ENCODE peak calls at places on chromosome 18, in six cellular contexts. One of them, this sample, is unnamed.
A peak's percentile ranks its signal among the peaks of the same experiment; 100 is the strongest.

GRCh38 chr18:60322591-60322990 is 50.0 kb downstream of the MC4R start:
- DNase-seq in SIG-M5: no peak
- DNase-seq in endothelial cell: no peak
- DNase-seq in hippocampal formation: no peak
- DNase-seq in A549: no peak
- DNase-seq in activated CD4-positive, alpha-beta T cell treated with anti-CD3 and anti-CD28 coated beads, Interleukin-2, amount 50 U/mL, for 24 hours: no peak
- DNase-seq in this sample: no peak

GRCh38 chr18:48860276-48861180 is 90.2 kb downstream of the SMAD7 start:
- DNase-seq in SIG-M5: no peak
- DNase-seq in endothelial cell: no peak
- DNase-seq in hippocampal formation: no peak
- DNase-seq in A549: no peak
- DNase-seq in activated CD4-positive, alpha-beta T cell treated with anti-CD3 and anti-CD28 coated beads, Interleukin-2, amount 50 U/mL, for 24 hours: no peak
- DNase-seq in this sample: no peak

GRCh38 chr18:26777316-26778053 is 88.0 kb downstream of the AQP4 start:
- DNase-seq in SIG-M5: no peak
- DNase-seq in endothelial cell: no peak
- DNase-seq in hippocampal formation: no peak
- DNase-seq in A549: no peak
- DNase-seq in activated CD4-positive, alpha-beta T cell treated with anti-CD3 and anti-CD28 coated beads, Interleukin-2, amount 50 U/mL, for 24 hours: no peak
- DNase-seq in this sample: no peak

GRCh38 chr18:36412778-36413177 is 115.3 kb downstream of the FHOD3 start:
- DNase-seq in SIG-M5: no peak
- DNase-seq in endothelial cell: peak; percentile 42
- DNase-seq in hippocampal formation: no peak
- DNase-seq in A549: peak; percentile 40
- DNase-seq in activated CD4-positive, alpha-beta T cell treated with anti-CD3 and anti-CD28 coated beads, Interleukin-2, amount 50 U/mL, for 24 hours: no peak
- DNase-seq in this sample: peak; percentile 29

GRCh38 chr18:58202406-58202730 is 158.3 kb downstream of the NEDD4L start:
- DNase-seq in SIG-M5: no peak
- DNase-seq in endothelial cell: no peak
- DNase-seq in hippocampal formation: no peak
- DNase-seq in A549: no peak
- DNase-seq in activated CD4-positive, alpha-beta T cell treated with anti-CD3 and anti-CD28 coated beads, Interleukin-2, amount 50 U/mL, for 24 hours: no peak
- DNase-seq in this sample: no peak

GRCh38 chr18:1048048-1048447 is 143.4 kb downstream of the ADCYAP1 start:
- DNase-seq in SIG-M5: no peak
- DNase-seq in endothelial cell: no peak
- DNase-seq in hippocampal formation: no peak
- DNase-seq in A549: no peak
- DNase-seq in activated CD4-positive, alpha-beta T cell treated with anti-CD3 and anti-CD28 coated beads, Interleukin-2, amount 50 U/mL, for 24 hours: no peak
- DNase-seq in this sample: no peak

GRCh38 chr18:57807336-57808117 is 4.4 kb upstream of the ATP8B1 start:
- DNase-seq in SIG-M5: no peak
- DNase-seq in endothelial cell: no peak
- DNase-seq in hippocampal formation: no peak
- DNase-seq in A549: no peak
- DNase-seq in activated CD4-positive, alpha-beta T cell treated with anti-CD3 and anti-CD28 coated beads, Interleukin-2, amount 50 U/mL, for 24 hours: no peak
- DNase-seq in this sample: no peak

GRCh38 chr18:8051388-8051787 is 484.3 kb downstream of the PTPRM start:
- DNase-seq in SIG-M5: no peak
- DNase-seq in endothelial cell: no peak
- DNase-seq in hippocampal formation: no peak
- DNase-seq in A549: no peak
- DNase-seq in activated CD4-positive, alpha-beta T cell treated with anti-CD3 and anti-CD28 coated beads, Interleukin-2, amount 50 U/mL, for 24 hours: no peak
- DNase-seq in this sample: no peak

GRCh38 chr18:59461171-59461570 is 102.1 kb upstream of the LMAN1 start:
- DNase-seq in SIG-M5: no peak
- DNase-seq in endothelial cell: no peak
- DNase-seq in hippocampal formation: no peak
- DNase-seq in A549: no peak
- DNase-seq in activated CD4-positive, alpha-beta T cell treated with anti-CD3 and anti-CD28 coated beads, Interleukin-2, amount 50 U/mL, for 24 hours: no peak
- DNase-seq in this sample: no peak

GRCh38 chr18:39870586-39870985 is 2084.4 kb upstream of the PIK3C3 start:
- DNase-seq in SIG-M5: no peak
- DNase-seq in endothelial cell: no peak
- DNase-seq in hippocampal formation: no peak
- DNase-seq in A549: no peak
- DNase-seq in activated CD4-positive, alpha-beta T cell treated with anti-CD3 and anti-CD28 coated beads, Interleukin-2, amount 50 U/mL, for 24 hours: no peak
- DNase-seq in this sample: no peak

GRCh38 chr18:62996552-62996951 is 281.2 kb downstream of the PHLPP1 start:
- DNase-seq in SIG-M5: no peak
- DNase-seq in endothelial cell: no peak
- DNase-seq in hippocampal formation: no peak
- DNase-seq in A549: no peak
- DNase-seq in activated CD4-positive, alpha-beta T cell treated with anti-CD3 and anti-CD28 coated beads, Interleukin-2, amount 50 U/mL, for 24 hours: no peak
- DNase-seq in this sample: no peak

GRCh38 chr18:62325806-62326645 is 916 bp downstream of the TNFRSF11A start:
- DNase-seq in SIG-M5: no peak
- DNase-seq in endothelial cell: no peak
- DNase-seq in hippocampal formation: no peak
- DNase-seq in A549: no peak
- DNase-seq in activated CD4-positive, alpha-beta T cell treated with anti-CD3 and anti-CD28 coated beads, Interleukin-2, amount 50 U/mL, for 24 hours: peak; percentile 12
- DNase-seq in this sample: no peak

GRCh38 chr18:36066001-36066400 is 1.4 kb downstream of the RPRD1A start:
- DNase-seq in SIG-M5: no peak
- DNase-seq in endothelial cell: no peak
- DNase-seq in hippocampal formation: no peak
- DNase-seq in A549: no peak
- DNase-seq in activated CD4-positive, alpha-beta T cell treated with anti-CD3 and anti-CD28 coated beads, Interleukin-2, amount 50 U/mL, for 24 hours: no peak
- DNase-seq in this sample: no peak

GRCh38 chr18:415627-416612 is 84.6 kb downstream of the COLEC12 start:
- DNase-seq in SIG-M5: no peak
- DNase-seq in endothelial cell: no peak
- DNase-seq in hippocampal formation: no peak
- DNase-seq in A549: no peak
- DNase-seq in activated CD4-positive, alpha-beta T cell treated with anti-CD3 and anti-CD28 coated beads, Interleukin-2, amount 50 U/mL, for 24 hours: no peak
- DNase-seq in this sample: no peak

GRCh38 chr18:12586956-12587355 is 71.0 kb downstream of the SPIRE1 start:
- DNase-seq in SIG-M5: no peak
- DNase-seq in endothelial cell: no peak
- DNase-seq in hippocampal formation: no peak
- DNase-seq in A549: no peak
- DNase-seq in activated CD4-positive, alpha-beta T cell treated with anti-CD3 and anti-CD28 coated beads, Interleukin-2, amount 50 U/mL, for 24 hours: no peak
- DNase-seq in this sample: no peak

GRCh38 chr18:22543764-22544163 is 126.0 kb upstream of the CTAGE1 start:
- DNase-seq in SIG-M5: no peak
- DNase-seq in endothelial cell: no peak
- DNase-seq in hippocampal formation: no peak
- DNase-seq in A549: no peak
- DNase-seq in activated CD4-positive, alpha-beta T cell treated with anti-CD3 and anti-CD28 coated beads, Interleukin-2, amount 50 U/mL, for 24 hours: no peak
- DNase-seq in this sample: no peak

GRCh38 chr18:23207191-23207955 is 72.1 kb downstream of the CABLES1 start:
- DNase-seq in SIG-M5: no peak
- DNase-seq in endothelial cell: no peak
- DNase-seq in hippocampal formation: no peak
- DNase-seq in A549: peak; percentile 19
- DNase-seq in activated CD4-positive, alpha-beta T cell treated with anti-CD3 and anti-CD28 coated beads, Interleukin-2, amount 50 U/mL, for 24 hours: no peak
- DNase-seq in this sample: peak; percentile 13

GRCh38 chr18:3910507-3910906 is 460.5 kb downstream of the TGIF1 start:
- DNase-seq in SIG-M5: no peak
- DNase-seq in endothelial cell: no peak
- DNase-seq in hippocampal formation: no peak
- DNase-seq in A549: no peak
- DNase-seq in activated CD4-positive, alpha-beta T cell treated with anti-CD3 and anti-CD28 coated beads, Interleukin-2, amount 50 U/mL, for 24 hours: no peak
- DNase-seq in this sample: no peak

GRCh38 chr18:21538230-21538629 is 62.3 kb downstream of the ESCO1 start:
- DNase-seq in SIG-M5: no peak
- DNase-seq in endothelial cell: no peak
- DNase-seq in hippocampal formation: no peak
- DNase-seq in A549: no peak
- DNase-seq in activated CD4-positive, alpha-beta T cell treated with anti-CD3 and anti-CD28 coated beads, Interleukin-2, amount 50 U/mL, for 24 hours: no peak
- DNase-seq in this sample: no peak

GRCh38 chr18:35512761-35513160 is 15.0 kb upstream of the INO80C start:
- DNase-seq in SIG-M5: no peak
- DNase-seq in endothelial cell: no peak
- DNase-seq in hippocampal formation: no peak
- DNase-seq in A549: no peak
- DNase-seq in activated CD4-positive, alpha-beta T cell treated with anti-CD3 and anti-CD28 coated beads, Interleukin-2, amount 50 U/mL, for 24 hours: no peak
- DNase-seq in this sample: no peak

GRCh38 chr18:62912885-62913284 is 197.5 kb downstream of the PHLPP1 start:
- DNase-seq in SIG-M5: no peak
- DNase-seq in endothelial cell: no peak
- DNase-seq in hippocampal formation: no peak
- DNase-seq in A549: no peak
- DNase-seq in activated CD4-positive, alpha-beta T cell treated with anti-CD3 and anti-CD28 coated beads, Interleukin-2, amount 50 U/mL, for 24 hours: no peak
- DNase-seq in this sample: no peak

GRCh38 chr18:57446322-57446721 is 11.1 kb downstream of the ONECUT2 start:
- DNase-seq in SIG-M5: no peak
- DNase-seq in endothelial cell: peak; percentile 69
- DNase-seq in hippocampal formation: peak; percentile 4
- DNase-seq in A549: peak; percentile 58
- DNase-seq in activated CD4-positive, alpha-beta T cell treated with anti-CD3 and anti-CD28 coated beads, Interleukin-2, amount 50 U/mL, for 24 hours: no peak
- DNase-seq in this sample: peak; percentile 31

GRCh38 chr18:42113529-42114191 is 158.6 kb downstream of the PIK3C3 start:
- DNase-seq in SIG-M5: peak; percentile 44
- DNase-seq in endothelial cell: no peak
- DNase-seq in hippocampal formation: no peak
- DNase-seq in A549: no peak
- DNase-seq in activated CD4-positive, alpha-beta T cell treated with anti-CD3 and anti-CD28 coated beads, Interleukin-2, amount 50 U/mL, for 24 hours: no peak
- DNase-seq in this sample: peak; percentile 64

GRCh38 chr18:44758821-44759624 is 78.3 kb downstream of the SETBP1 start:
- DNase-seq in SIG-M5: peak; percentile 71
- DNase-seq in endothelial cell: no peak
- DNase-seq in hippocampal formation: no peak
- DNase-seq in A549: no peak
- DNase-seq in activated CD4-positive, alpha-beta T cell treated with anti-CD3 and anti-CD28 coated beads, Interleukin-2, amount 50 U/mL, for 24 hours: peak; percentile 45
- DNase-seq in this sample: no peak

GRCh38 chr18:5461056-5461455 is 82.7 kb downstream of the EPB41L3 start:
- DNase-seq in SIG-M5: no peak
- DNase-seq in endothelial cell: no peak
- DNase-seq in hippocampal formation: no peak
- DNase-seq in A549: no peak
- DNase-seq in activated CD4-positive, alpha-beta T cell treated with anti-CD3 and anti-CD28 coated beads, Interleukin-2, amount 50 U/mL, for 24 hours: no peak
- DNase-seq in this sample: no peak

GRCh38 chr18:73218293-73218692 is 350.5 kb upstream of the NETO1 start:
- DNase-seq in SIG-M5: no peak
- DNase-seq in endothelial cell: no peak
- DNase-seq in hippocampal formation: no peak
- DNase-seq in A549: no peak
- DNase-seq in activated CD4-positive, alpha-beta T cell treated with anti-CD3 and anti-CD28 coated beads, Interleukin-2, amount 50 U/mL, for 24 hours: no peak
- DNase-seq in this sample: no peak

GRCh38 chr18:61998957-61999356 is 106.2 kb upstream of the RNF152 start:
- DNase-seq in SIG-M5: no peak
- DNase-seq in endothelial cell: no peak
- DNase-seq in hippocampal formation: no peak
- DNase-seq in A549: no peak
- DNase-seq in activated CD4-positive, alpha-beta T cell treated with anti-CD3 and anti-CD28 coated beads, Interleukin-2, amount 50 U/mL, for 24 hours: no peak
- DNase-seq in this sample: no peak

GRCh38 chr18:44179693-44180092 is 501.0 kb upstream of the SETBP1 start:
- DNase-seq in SIG-M5: no peak
- DNase-seq in endothelial cell: no peak
- DNase-seq in hippocampal formation: no peak
- DNase-seq in A549: no peak
- DNase-seq in activated CD4-positive, alpha-beta T cell treated with anti-CD3 and anti-CD28 coated beads, Interleukin-2, amount 50 U/mL, for 24 hours: no peak
- DNase-seq in this sample: no peak

GRCh38 chr18:21632393-21632792 is 20.3 kb downstream of the SNRPD1 start:
- DNase-seq in SIG-M5: no peak
- DNase-seq in endothelial cell: no peak
- DNase-seq in hippocampal formation: peak; percentile 18
- DNase-seq in A549: no peak
- DNase-seq in activated CD4-positive, alpha-beta T cell treated with anti-CD3 and anti-CD28 coated beads, Interleukin-2, amount 50 U/mL, for 24 hours: no peak
- DNase-seq in this sample: no peak

GRCh38 chr18:33282709-33283333 is 157.7 kb downstream of the CCDC178 start:
- DNase-seq in SIG-M5: no peak
- DNase-seq in endothelial cell: no peak
- DNase-seq in hippocampal formation: no peak
- DNase-seq in A549: no peak
- DNase-seq in activated CD4-positive, alpha-beta T cell treated with anti-CD3 and anti-CD28 coated beads, Interleukin-2, amount 50 U/mL, for 24 hours: no peak
- DNase-seq in this sample: no peak

GRCh38 chr18:49754866-49755265 is 58.5 kb downstream of the ACAA2 start:
- DNase-seq in SIG-M5: no peak
- DNase-seq in endothelial cell: no peak
- DNase-seq in hippocampal formation: no peak
- DNase-seq in A549: no peak
- DNase-seq in activated CD4-positive, alpha-beta T cell treated with anti-CD3 and anti-CD28 coated beads, Interleukin-2, amount 50 U/mL, for 24 hours: no peak
- DNase-seq in this sample: no peak